ENCODE peak calls at places on chromosomes 2 and 18, in five cellular contexts. X, K, C, A and N are unnamed samples.

GRCh38 chr2:120613742-120614481 is 121.8 kb upstream of the GLI2 start:
- DNase-seq in X (no peak), K (peak), C (no peak), A (no peak), N (no peak)

GRCh38 chr2:41294331-41294730 is 753.5 kb upstream of the PKDCC start:
- DNase-seq in X (no peak), K (peak), C (no peak), A (no peak), N (no peak)

GRCh38 chr2:79964966-79965365 is 339.6 kb downstream of the LRRTM1 start:
- DNase-seq in X (no peak), K (no peak), C (no peak), A (no peak), N (no peak)

GRCh38 chr18:51211552-51211951 is 14.1 kb upstream of the MEX3C start:
- DNase-seq in X (no peak), K (peak), C (no peak), A (no peak), N (peak)

GRCh38 chr2:170098626-170099312 is 79.2 kb upstream of the MYO3B start:
- DNase-seq in X (no peak), K (peak), C (no peak), A (no peak), N (no peak)

GRCh38 chr2:9364791-9365497 is 58.4 kb downstream of the ITGB1BP1 start:
- DNase-seq in X (no peak), K (no peak), C (no peak), A (no peak), N (no peak)

GRCh38 chr2:67572721-67573485 is 175.8 kb downstream of the ETAA1 start:
- DNase-seq in X (no peak), K (peak), C (peak), A (no peak), N (no peak)

GRCh38 chr2:230634146-230634545 is 78.5 kb upstream of the CAB39 start:
- DNase-seq in X (no peak), K (no peak), C (no peak), A (no peak), N (no peak)

GRCh38 chr18:24408496-24408895 is 10.9 kb upstream of the OSBPL1A start:
- DNase-seq in X (no peak), K (no peak), C (no peak), A (no peak), N (no peak)

GRCh38 chr2:108936076-108936867 is 52.7 kb downstream of the EDAR start:
- DNase-seq in X (no peak), K (no peak), C (no peak), A (no peak), N (no peak)

GRCh38 chr18:52343138-52343537 is 3.1 kb downstream of the DCC start:
- DNase-seq in X (no peak), K (peak), C (no peak), A (no peak), N (no peak)

GRCh38 chr2:237980087-237980486 is 13.3 kb downstream of the UBE2F start:
- DNase-seq in X (no peak), K (no peak), C (no peak), A (no peak), N (no peak)

GRCh38 chr2:37456479-37456878 is 112.0 kb downstream of the QPCT start:
- DNase-seq in X (no peak), K (no peak), C (no peak), A (peak), N (peak)

GRCh38 chr2:112481050-112481527 is 867 bp upstream of the TTL start:
- DNase-seq in X (peak), K (peak), C (peak), A (peak), N (peak)
- TF ChIP-seq POLR2A in X (no peak), K (no peak), C (no peak), A (peak), N (peak)

GRCh38 chr2:203918264-203918663 is 18.3 kb upstream of the ICOS start:
- DNase-seq in X (no peak), K (no peak), C (no peak), A (no peak), N (no peak)

GRCh38 chr2:203914546-203915169 is 21.9 kb upstream of the ICOS start:
- DNase-seq in X (no peak), K (no peak), C (no peak), A (no peak), N (no peak)

GRCh38 chr2:203913947-203914346 is 22.6 kb upstream of the ICOS start:
- DNase-seq in X (no peak), K (no peak), C (no peak), A (no peak), N (no peak)

GRCh38 chr2:203916756-203917155 is 19.8 kb upstream of the ICOS start:
- DNase-seq in X (no peak), K (no peak), C (no peak), A (no peak), N (no peak)

DNA sequence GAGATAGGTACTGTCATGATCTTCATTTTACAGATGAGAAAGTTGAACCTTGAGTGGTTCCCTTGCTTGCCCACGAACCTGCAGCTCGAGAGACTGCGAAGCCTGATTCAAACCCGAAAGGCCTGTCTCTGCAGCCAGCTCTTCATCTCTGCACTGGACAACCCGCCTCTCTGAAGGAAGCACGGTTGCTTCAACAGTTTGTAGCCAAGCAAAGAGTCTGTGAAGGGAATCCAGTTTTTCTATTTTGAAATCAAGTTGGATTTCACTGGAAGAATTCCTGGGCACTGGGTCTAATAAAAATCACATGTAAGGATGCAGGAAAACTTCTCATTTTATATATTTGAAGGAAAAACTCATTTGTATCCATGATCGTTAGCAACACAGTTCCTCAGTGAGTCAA is 21.3 kb upstream of the ICOS start:
- DNase-seq in X (no peak), K (no peak), C (no peak), A (no peak), N (no peak)
- TF ChIP-seq CTCF in X (no peak), K (no peak), C (no peak), A (no peak), N (no peak)

GRCh38 chr18:58534535-58535301 is 94.2 kb downstream of the ALPK2 start:
- DNase-seq in X (no peak), K (no peak), C (no peak), A (no peak), N (no peak)

GRCh38 chr18:58537272-58538038 is 91.4 kb downstream of the ALPK2 start:
- DNase-seq in X (no peak), K (no peak), C (no peak), A (no peak), N (no peak)

GRCh38 chr18:58536534-58537271 is 92.2 kb downstream of the ALPK2 start:
- DNase-seq in X (no peak), K (no peak), C (no peak), A (no peak), N (peak)

GRCh38 chr18:58535340-58536186 is 93.3 kb downstream of the ALPK2 start:
- DNase-seq in X (no peak), K (peak), C (no peak), A (no peak), N (peak)

DNA sequence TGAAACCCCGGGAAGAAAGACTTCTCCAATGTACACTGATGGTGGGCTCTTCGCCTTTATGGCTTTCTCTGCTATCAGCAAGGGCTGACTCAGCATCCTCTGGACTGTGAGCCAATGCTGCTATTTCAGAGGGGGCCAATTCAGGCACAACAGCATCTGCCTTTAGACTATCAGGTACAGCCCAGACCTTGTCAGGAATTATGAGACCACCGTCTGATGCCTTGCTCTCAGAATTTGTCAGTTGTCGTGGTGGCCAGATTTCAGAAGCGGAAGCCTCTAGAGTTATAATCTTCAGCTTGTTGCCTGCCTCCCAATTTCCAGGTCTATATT is 92.7 kb downstream of the ALPK2 start:
- DNase-seq in X (no peak), K (no peak), C (no peak), A (no peak), N (no peak)
- TF ChIP-seq POLR2A in X (no peak), K (no peak), C (no peak), A (no peak), N (no peak)

GRCh38 chr2:45712538-45712937 is 61.1 kb downstream of the PRKCE start:
- DNase-seq in X (no peak), K (no peak), C (no peak), A (no peak), N (no peak)
- TF ChIP-seq CTCF in X (no peak), K (no peak), C (no peak), A (no peak), N (no peak)